ENCODE peak calls at places on chromosomes 11 and 22, in five cellular contexts. O is effector memory CD4-positive, alpha-beta T cell; K is NCI-H748 treated with DMSO at 0.1 percent for 48 hours; I is GM20000; S is hepatocyte. N is an unnamed sample.

GRCh38 chr11:77672276-77672675 is 34.7 kb upstream of the CLNS1A start:
- DNase-seq in O (no peak), K (no peak), I (no peak), S (peak; percentile 73), N (no peak)

GRCh38 chr11:1640076-1640946 is 10.7 kb downstream of the KRTAP5-5 start:
- DNase-seq in O (no peak), K (peak; percentile 93), I (peak; percentile 66), S (peak; percentile 76), N (no peak)

GRCh38 chr11:118241191-118242098 is 10.7 kb downstream of the MPZL3 start:
- DNase-seq in O (peak; percentile 50), K (no peak), I (peak; percentile 51), S (peak; percentile 80), N (peak; percentile 93)

GRCh38 chr11:705646-706438 is at the start of gene EPS8L2:
- DNase-seq in O (no peak), K (no peak), I (peak; percentile 70), S (peak; percentile 84), N (no peak)

GRCh38 chr11:75721852-75722668 is 4.4 kb downstream of the MOGAT2 start:
- DNase-seq in O (no peak), K (no peak), I (no peak), S (peak; percentile 32), N (no peak)

GRCh38 chr11:17611049-17611448 is 64.0 kb downstream of the OTOG start:
- DNase-seq in O (no peak), K (no peak), I (no peak), S (no peak), N (no peak)

GRCh38 chr11:83713701-83714100 is 427.5 kb upstream of the CCDC90B start:
- DNase-seq in O (no peak), K (no peak), I (no peak), S (peak; percentile 32), N (no peak)

GRCh38 chr22:36946436-36947158 is 33.2 kb downstream of the CSF2RB start:
- DNase-seq in O (no peak), K (no peak), I (peak; percentile 41), S (no peak), N (no peak)

GRCh38 chr11:88482871-88483301 is 145.3 kb upstream of the CTSC start:
- DNase-seq in O (no peak), K (no peak), I (no peak), S (no peak), N (no peak)

GRCh38 chr11:1888347-1888753 is 3.3 kb downstream of the PRR33 start:
- DNase-seq in O (no peak), K (no peak), I (no peak), S (no peak), N (no peak)

GRCh38 chr22:36368359-36368983 is 19.3 kb downstream of the MYH9 start:
- DNase-seq in O (no peak), K (no peak), I (no peak), S (peak; percentile 50), N (no peak)

GRCh38 chr11:10909141-10909883 is 51.5 kb upstream of the ZBED5 start:
- DNase-seq in O (no peak), K (no peak), I (no peak), S (no peak), N (no peak)

N was measured in T-helper 1 cell.